ENCODE peak calls at places on chromosomes 4 and X, in ten cellular contexts. F is aorta; T is AG09309; H is fibroblast of lung; Q is CD8-positive, alpha-beta memory T cell; N is AG04450; L is mesendoderm; A is psoas muscle; X is cardiac muscle cell; J is esophagus squamous epithelium. V is an unnamed sample.

GRCh38 chr4:76902233-76902890 is 4.4 kb upstream of the SOWAHB start:
- DNase-seq in T (no peak), J (no peak), F (no peak), H (no peak), A (no peak), Q (no peak), L (no peak), X (no peak), N (no peak), V (no peak)

GRCh38 chrX:56764153-56764974 is 35.3 kb downstream of the NBDY start:
- DNase-seq in L (peak; percentile 78), F (peak; percentile 80), Q (peak; percentile 47), A (peak; percentile 90), X (peak; percentile 84), N (peak; percentile 47), T (peak; percentile 71), H (peak; percentile 76), J (no peak), V (no peak)

GRCh38 chr4:79049840-79050520 is 110.7 kb upstream of the PAQR3 start:
- DNase-seq in X (no peak), A (peak; percentile 31), J (no peak), Q (no peak), L (no peak), F (no peak), H (no peak), T (no peak), N (no peak), V (no peak)

GRCh38 chr4:149784018-149784417 is 31.6 kb downstream of the IQCM start:
- DNase-seq in H (no peak), X (peak; percentile 46), N (no peak), L (no peak), T (no peak), J (no peak), Q (no peak), F (no peak), A (no peak), V (no peak)

GRCh38 chr4:109985993-109986640 is 73.4 kb downstream of the EGF start:
- DNase-seq in T (peak; percentile 52), X (no peak), Q (no peak), J (no peak), H (no peak), L (no peak), F (no peak), A (no peak), N (no peak), V (no peak)

GRCh38 chr4:153467154-153467896 is 1.2 kb downstream of the TMEM131L start:
- DNase-seq in Q (peak; percentile 32), N (no peak), X (no peak), A (peak; percentile 75), F (peak; percentile 66), J (peak; percentile 36), T (no peak), H (no peak), L (peak; percentile 71), V (no peak)

GRCh38 chr4:91485415-91485814 is 818.4 kb upstream of the GRID2 start:
- DNase-seq in H (no peak), F (no peak), L (no peak), T (no peak), Q (no peak), A (no peak), N (no peak), X (no peak), J (no peak), V (no peak)

GRCh38 chrX:125012585-125012984 is 307.1 kb upstream of the TEX13C start:
- DNase-seq in N (no peak), F (no peak), T (no peak), A (no peak), H (no peak), L (no peak), J (no peak), X (no peak), Q (no peak), V (no peak)

GRCh38 chr4:162841769-162842168 is 324.9 kb downstream of the NAF1 start:
- DNase-seq in X (no peak), H (no peak), T (no peak), J (no peak), L (peak; percentile 19), F (no peak), Q (no peak), N (no peak), A (no peak), V (no peak)

GRCh38 chr4:1771555-1772305 is 21.4 kb upstream of the FGFR3 start:
- DNase-seq in A (no peak), L (no peak), N (no peak), T (no peak), F (no peak), X (no peak), J (no peak), H (no peak), Q (no peak), V (no peak)

GRCh38 chr4:153790962-153791551 is 2.2 kb upstream of the SFRP2 start:
- DNase-seq in X (peak; percentile 24), N (no peak), L (peak; percentile 89), F (peak; percentile 60), Q (no peak), A (peak; percentile 68), H (no peak), J (no peak), T (no peak), V (no peak)

GRCh38 chr4:159272341-159273125 is 169.7 kb downstream of the RAPGEF2 start:
- DNase-seq in Q (no peak), X (peak; percentile 19), L (no peak), F (no peak), J (no peak), A (no peak), H (peak; percentile 23), N (peak; percentile 11), T (no peak), V (no peak)

GRCh38 chr4:78155616-78156105 is 98.5 kb downstream of the FRAS1 start:
- DNase-seq in A (no peak), F (no peak), J (no peak), T (no peak), Q (no peak), L (no peak), X (peak; percentile 57), H (peak; percentile 22), N (no peak), V (no peak)

GRCh38 chr4:25862411-25863346 is at the start of gene SEL1L3:
- DNase-seq in J (no peak), F (peak; percentile 54), X (peak; percentile 38), H (no peak), Q (peak; percentile 56), T (no peak), N (no peak), L (no peak), A (peak; percentile 54), V (no peak)

GRCh38 chrX:119398974-119399771 is at the start of gene SLC25A43:
- DNase-seq in N (no peak), J (no peak), L (peak; percentile 37), X (peak; percentile 51), T (no peak), H (peak; percentile 31), F (peak; percentile 58), A (peak; percentile 58), Q (peak; percentile 8), V (no peak)
- H3K4me3 ChIP-seq in N (peak within 1 kb of the TSS; percentile 64), J (peak within 1 kb of the TSS; percentile 79), L (peak within 1 kb of the TSS; percentile 24), X (peak within 1 kb of the TSS; percentile 25), T (peak within 1 kb of the TSS; percentile 66), H (peak within 1 kb of the TSS; percentile 57), F (peak within 1 kb of the TSS; percentile 58), A (peak within 1 kb of the TSS; percentile 64), Q (peak within 1 kb of the TSS; percentile 45), V (peak within 1 kb of the TSS; percentile 59)

DNA sequence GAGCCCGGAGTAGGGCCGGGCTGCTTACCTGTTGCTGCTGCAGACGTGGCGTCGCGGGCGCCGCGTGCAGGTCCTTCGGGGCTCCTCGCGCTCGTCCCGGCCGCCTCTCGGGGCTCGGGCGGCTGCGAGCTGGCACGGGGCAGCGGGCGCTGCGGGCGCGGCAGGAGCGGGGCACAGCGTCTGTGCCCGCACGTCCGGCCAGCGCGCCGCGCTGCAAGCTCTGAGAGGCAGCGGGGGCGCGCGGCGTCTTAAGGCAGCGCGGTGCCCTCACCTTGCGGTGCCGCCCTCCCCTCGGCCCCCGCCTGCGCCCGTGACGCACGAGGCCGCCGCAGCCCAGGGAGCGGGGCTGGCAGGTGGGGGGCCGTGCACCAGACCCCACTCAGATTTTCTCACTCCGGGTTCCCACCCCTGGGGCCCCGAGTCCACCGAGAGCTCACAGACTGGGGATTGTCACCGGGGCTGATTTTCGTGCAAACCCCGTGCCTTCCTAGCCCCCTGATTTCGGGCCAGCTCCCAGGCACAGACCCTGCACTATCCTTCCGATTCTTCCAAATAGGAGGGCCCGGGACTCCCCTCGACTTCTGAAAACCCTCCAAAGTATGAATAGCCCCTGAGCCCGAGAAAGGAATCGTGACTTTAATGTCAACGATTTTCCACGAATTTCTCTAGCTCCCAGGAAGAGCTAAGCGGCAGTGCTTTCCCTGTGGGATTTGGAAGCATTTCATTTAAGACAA is at the start of gene GPR101:
- DNase-seq in H (no peak), X (no peak), Q (no peak), J (no peak), T (no peak), A (no peak), F (no peak), L (no peak), N (no peak), V (no peak)
- H3K4me3 ChIP-seq in H (no peak within 1 kb of the TSS), X (peak within 1 kb of the TSS; percentile 15), Q (peak within 1 kb of the TSS; percentile 46), J (peak within 1 kb of the TSS; percentile 51), T (no peak within 1 kb of the TSS), A (peak within 1 kb of the TSS; percentile 28), F (no peak within 1 kb of the TSS), L (no peak within 1 kb of the TSS), N (no peak within 1 kb of the TSS), V (no peak within 1 kb of the TSS)

DNA sequence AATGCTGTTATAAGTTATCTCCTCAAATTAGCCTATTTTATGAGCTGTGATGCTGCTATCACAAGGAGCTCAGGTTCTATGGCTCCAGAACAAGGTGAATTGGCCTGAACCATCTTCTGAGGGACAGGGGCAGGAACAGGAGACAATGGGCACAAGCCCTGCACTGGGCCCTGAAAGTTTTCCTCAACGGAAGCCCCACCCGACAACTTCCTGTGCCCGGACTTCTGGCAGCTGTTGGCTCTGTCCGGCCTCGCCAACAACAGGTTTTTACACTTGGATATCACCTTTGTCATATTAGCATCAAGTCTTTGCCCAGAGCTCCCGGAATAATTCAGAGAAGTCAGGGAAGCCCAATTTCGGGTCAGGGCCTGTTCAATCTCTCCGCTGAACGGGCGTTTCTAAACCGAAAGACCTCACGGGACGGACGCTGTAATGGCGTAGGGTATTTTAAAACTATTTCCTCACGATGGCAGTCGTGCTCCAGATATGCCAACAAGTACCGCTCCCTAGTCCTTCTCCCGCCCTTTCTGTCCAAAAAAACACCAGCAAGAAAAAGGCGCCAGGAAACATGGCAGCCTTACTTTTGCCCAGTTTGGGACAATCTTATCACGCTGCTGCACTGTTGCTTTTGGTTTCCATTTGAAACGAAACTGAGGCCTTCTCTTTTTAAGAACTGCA is 201.0 kb upstream of the STK26 start:
- DNase-seq in L (no peak), A (peak; percentile 80), X (no peak), T (peak; percentile 69), H (no peak), Q (no peak), J (peak; percentile 8), N (no peak), F (peak; percentile 75), V (no peak)
- H3K4me3 ChIP-seq in L (no peak overlapping the region), A (peak overlapping the region; percentile 69), X (no peak overlapping the region), T (peak overlapping the region; percentile 35), H (peak overlapping the region; percentile 49), Q (no peak overlapping the region), J (peak overlapping the region; percentile 62), N (no peak overlapping the region), F (no peak overlapping the region), V (no peak overlapping the region)

DNA sequence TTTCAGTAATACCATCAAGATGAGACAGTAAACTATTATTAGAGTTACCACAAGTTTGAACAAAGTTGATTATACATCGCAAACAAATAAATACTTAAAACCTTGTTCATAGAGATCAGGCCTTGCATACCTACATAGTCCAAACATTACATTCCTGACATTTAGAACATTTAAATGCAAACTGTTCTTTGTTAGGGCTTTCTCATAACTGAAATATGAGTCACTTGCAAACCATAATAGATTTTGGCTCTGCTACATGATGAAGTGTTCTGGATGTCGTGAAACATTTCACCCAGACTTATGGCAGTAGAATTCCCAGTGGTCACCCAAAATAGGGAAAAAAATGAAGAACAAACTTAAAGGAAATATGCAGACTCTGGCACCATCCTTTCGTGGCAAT is 75.0 kb downstream of the FAT4 start:
- DNase-seq in A (no peak), J (no peak), Q (no peak), L (peak; percentile 3), X (peak; percentile 91), F (no peak), N (peak; percentile 86), T (peak; percentile 90), H (peak; percentile 94), V (peak; percentile 92)
- H3K4me3 ChIP-seq in A (no peak overlapping the region), J (peak overlapping the region; percentile 17), Q (no peak overlapping the region), L (no peak overlapping the region), X (no peak overlapping the region), F (no peak overlapping the region), N (no peak overlapping the region), T (no peak overlapping the region), H (no peak overlapping the region), V (peak overlapping the region; percentile 10)